ENCODE peak calls at places on chromosome 12, in four cellular contexts. B is GM12878, D is H1, F is stomach. T is an unnamed sample.

GRCh38 chr12:122886161-122886560 is 9.8 kb downstream of the VPS37B start:
- DNase-seq in B (no peak), D (no peak), F (peak), T (no peak)

GRCh38 chr12:32789911-32790310 is 34.2 kb upstream of the YARS2 start:
- DNase-seq in B (no peak), D (no peak), F (no peak), T (no peak)

GRCh38 chr12:25187781-25188180 is 7.2 kb downstream of the DNAI7 start:
- DNase-seq in B (no peak), D (no peak), F (no peak), T (no peak)

GRCh38 chr12:55797068-55797467 is 20.5 kb downstream of the SARNP start:
- DNase-seq in B (no peak), D (no peak), F (no peak), T (no peak)

GRCh38 chr12:84658877-84659276 is 253.7 kb downstream of the SLC6A15 start:
- DNase-seq in B (no peak), D (no peak), F (no peak), T (no peak)

GRCh38 chr12:119659289-119659897 is 8.5 kb upstream of the PRKAB1 start:
- DNase-seq in B (no peak), D (no peak), F (no peak), T (no peak)

GRCh38 chr12:44457465-44457864 is 418.6 kb downstream of the NELL2 start:
- DNase-seq in B (no peak), D (no peak), F (no peak), T (no peak)

GRCh38 chr12:55073043-55074022 is 52.9 kb upstream of the OR9K2 start:
- DNase-seq in B (peak), D (no peak), F (peak), T (peak)

GRCh38 chr12:131101703-131102492 is 148.2 kb downstream of the ADGRD1 start:
- DNase-seq in B (peak), D (no peak), F (no peak), T (no peak)

GRCh38 chr12:43069768-43070221 is 480.2 kb upstream of the PRICKLE1 start:
- DNase-seq in B (peak), D (no peak), F (no peak), T (peak)

GRCh38 chr12:106227641-106228319 is 20.0 kb downstream of the CKAP4 start:
- DNase-seq in B (no peak), D (no peak), F (peak), T (no peak)

GRCh38 chr12:120835304-120835612 is 68.9 kb downstream of the SPPL3 start:
- DNase-seq in B (no peak), D (no peak), F (no peak), T (no peak)

GRCh38 chr12:6952860-6953416 is 1.8 kb downstream of the PTPN6 start:
- DNase-seq in B (no peak), D (no peak), F (no peak), T (no peak)

GRCh38 chr12:13008741-13009380 is 8.8 kb upstream of the HEBP1 start:
- DNase-seq in B (no peak), D (no peak), F (no peak), T (no peak)

GRCh38 chr12:62785941-62786559 is 148.9 kb downstream of the PPM1H start:
- DNase-seq in B (no peak), D (no peak), F (no peak), T (no peak)

GRCh38 chr12:66837311-66837627 is 158.4 kb upstream of the GRIP1 start:
- DNase-seq in B (no peak), D (no peak), F (no peak), T (no peak)

DNA sequence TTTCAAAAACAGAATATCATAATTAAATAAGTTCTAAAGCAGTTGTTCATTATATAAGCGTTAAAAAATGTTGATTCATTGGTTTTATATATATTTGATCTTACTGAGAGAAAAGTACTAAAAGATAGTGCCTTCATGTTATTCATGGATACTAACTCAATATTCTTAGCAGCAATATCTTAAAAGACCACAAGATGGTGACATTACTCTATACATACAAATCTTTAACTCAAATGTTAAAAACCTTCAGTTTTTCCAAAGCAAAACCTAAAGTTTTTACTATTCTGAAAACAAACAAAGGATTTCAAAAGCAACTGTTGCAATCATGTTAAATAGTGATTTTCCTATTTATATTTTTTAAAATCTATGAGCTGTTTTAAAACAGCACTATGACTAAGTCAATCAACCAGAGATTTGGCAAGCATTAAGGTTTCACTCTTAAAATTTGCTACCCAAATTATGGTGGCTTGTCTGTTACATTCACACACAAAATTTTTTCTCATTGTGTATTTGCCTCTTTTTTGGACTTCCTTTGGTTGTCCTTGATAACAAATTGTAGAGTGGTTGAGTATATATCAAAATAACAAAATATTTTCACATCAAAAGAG is 50.1 kb upstream of the RERGL start:
- DNase-seq in B (no peak), D (no peak), F (no peak), T (no peak)
- TF ChIP-seq CTCF in B (no peak), D (peak), F (peak), T (peak)

DNA sequence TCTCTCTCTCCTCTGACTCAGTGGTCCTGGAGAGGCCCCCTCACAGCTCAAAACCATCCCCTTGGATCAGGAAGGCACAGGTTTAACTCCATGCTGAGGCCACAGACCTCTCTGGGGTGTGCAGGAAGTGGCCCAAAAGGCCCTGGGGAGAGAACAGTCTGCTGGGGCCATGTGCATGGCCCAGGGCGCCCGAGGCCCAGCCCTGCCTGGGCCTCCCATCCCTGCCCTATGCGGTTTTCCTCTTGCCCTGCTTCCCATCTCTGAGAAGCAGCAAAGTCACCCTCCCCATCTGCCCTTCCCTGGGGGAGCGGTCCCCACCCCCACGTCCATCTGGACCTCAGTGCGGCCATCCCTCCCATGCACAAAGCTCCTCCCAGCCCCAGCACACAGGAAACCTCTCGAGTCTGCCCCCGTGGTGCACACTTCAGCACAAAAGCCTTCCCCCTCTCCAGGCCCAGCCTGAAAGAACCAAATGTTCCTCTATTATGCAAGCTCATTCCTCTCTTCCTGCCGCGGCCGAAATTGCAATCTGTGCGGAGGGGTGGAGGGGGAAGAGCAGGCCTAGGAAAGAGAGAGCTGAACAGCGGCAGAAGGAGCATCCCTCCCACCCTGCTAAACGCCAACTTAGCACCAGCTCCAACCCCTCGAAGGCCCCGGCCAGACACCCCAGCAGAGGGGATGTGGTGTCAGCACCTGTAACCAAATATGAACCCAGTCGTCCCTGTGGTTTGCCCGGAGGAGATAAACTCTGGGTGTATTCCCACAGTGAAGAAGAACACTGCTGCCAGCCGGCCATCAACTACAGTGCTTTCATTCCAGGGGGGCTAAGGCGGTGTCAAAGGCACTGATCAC is 108.5 kb downstream of the SCARB1 start:
- DNase-seq in B (no peak), D (peak), F (peak), T (peak)
- TF ChIP-seq EP300 in B (no peak), D (no peak), F (peak), T (no peak)

GRCh38 chr12:102364709-102365108 is 115.7 kb downstream of the IGF1 start:
- DNase-seq in B (no peak), D (no peak), F (no peak), T (no peak)
- TF ChIP-seq CTCF in B (no peak), D (no peak), F (no peak), T (no peak)

DNA sequence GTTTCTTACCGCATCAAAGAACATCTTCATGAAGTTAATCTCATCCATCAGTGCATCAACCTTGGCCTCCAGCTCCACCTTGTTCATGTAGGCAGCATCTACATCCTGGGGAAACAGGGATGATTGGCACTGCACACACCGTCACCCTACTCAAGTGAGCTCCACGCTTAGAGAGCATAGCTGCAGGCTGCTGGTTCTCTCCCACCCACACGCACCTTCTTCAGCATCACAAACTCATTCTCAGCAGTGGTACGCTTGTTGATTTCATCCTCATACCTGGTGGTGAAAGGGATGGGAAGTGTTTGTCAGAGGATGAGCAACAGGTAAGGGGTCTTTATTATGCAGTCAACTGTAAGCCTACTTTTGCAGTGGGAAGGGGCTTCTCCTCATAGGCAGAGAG is 2.3 kb downstream of the KRT5 start:
- DNase-seq in B (no peak), D (no peak), F (no peak), T (no peak)
- TF ChIP-seq EP300 in B (no peak), D (no peak), F (no peak), T (no peak)

GRCh38 chr12:128069359-128069997 is 197.5 kb upstream of the TMEM132C start:
- DNase-seq in B (no peak), D (no peak), F (no peak), T (no peak)
- TF ChIP-seq CTCF in B (peak), D (peak), F (no peak), T (no peak)

GRCh38 chr12:99035776-99036175 is 390.7 kb downstream of the APAF1 start:
- DNase-seq in B (no peak), D (no peak), F (no peak), T (no peak)
- TF ChIP-seq EP300 in B (no peak), D (no peak), F (no peak), T (no peak)

DNA sequence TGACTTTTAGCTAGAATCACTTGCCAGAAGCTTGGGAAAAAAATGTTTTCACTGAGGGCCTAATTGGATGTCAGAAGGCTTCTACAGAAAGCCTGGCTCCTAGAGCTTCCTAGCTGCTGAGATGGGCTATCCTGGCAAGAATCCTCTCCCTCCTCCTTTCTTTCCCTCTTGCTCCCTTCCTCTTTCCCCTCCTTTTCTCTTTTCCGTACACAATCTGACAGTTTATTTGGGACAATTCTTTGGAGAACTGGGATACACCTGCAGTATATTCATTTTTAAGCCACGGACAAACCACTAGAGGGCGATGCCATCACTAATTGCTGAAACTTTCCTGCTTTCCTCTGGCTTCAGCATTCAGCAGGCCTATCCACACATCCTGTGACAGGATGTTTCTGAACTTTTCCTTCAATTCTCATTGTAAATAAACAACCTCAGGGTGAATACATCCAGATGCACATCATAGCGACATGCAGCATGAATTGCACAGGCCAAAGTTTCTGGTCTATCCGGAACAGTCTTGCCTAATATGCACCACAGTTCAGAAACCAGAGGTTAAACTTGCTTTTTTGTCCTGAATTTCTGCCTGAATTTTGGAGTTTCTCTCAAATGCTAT is 142.9 kb downstream of the PAWR start:
- DNase-seq in B (peak), D (peak), F (no peak), T (peak)
- TF ChIP-seq CTCF in B (peak), D (peak), F (peak), T (peak)

DNA sequence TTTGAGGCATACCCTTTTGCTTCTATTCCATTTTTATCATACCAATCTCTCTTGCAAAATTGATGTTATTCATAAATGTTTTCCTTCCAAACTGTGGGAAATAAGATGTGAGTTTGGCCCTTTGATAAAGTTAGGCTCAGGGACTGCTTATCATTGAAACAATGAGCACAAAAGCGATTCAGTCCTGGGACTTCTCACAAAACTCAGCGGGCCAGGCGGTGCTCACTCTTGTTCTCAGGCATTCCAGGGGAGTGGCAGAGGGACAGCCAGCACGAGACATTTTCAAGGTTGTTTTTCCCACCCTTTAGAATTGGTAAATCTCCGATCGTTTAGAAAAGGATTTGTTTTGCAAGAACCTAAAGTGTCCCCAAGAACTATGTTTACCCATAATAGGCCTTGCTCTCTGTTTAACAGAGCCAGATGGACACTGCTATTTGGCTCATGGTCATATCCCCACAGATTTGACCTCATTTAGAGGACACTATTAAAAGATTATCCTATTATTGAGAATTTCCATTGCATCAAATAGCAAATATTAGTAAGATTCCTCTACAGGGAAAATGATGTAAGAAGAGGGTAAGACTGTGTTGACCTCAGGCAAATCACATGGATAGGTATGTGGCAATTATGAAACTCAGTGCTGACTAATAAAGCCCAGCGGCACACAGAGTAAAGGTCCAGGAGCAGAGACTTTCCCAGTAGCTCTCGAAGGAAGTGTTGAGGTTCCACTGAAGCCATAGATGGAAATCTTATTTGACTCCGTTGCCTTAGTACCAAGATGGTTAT is 102.7 kb upstream of the USP44 start:
- DNase-seq in B (no peak), D (no peak), F (no peak), T (no peak)
- TF ChIP-seq EP300 in B (no peak), D (no peak), F (no peak), T (no peak)